ENCODE peak calls at places on chromosomes 5 and 9, in nine cellular contexts. A is NCI-H1694 treated with DMSO at 0.1 percent for 48 hours; U is germinal center; M is left ventricle myocardium superior; D is tibial artery; F is H7; Q is left ventricle myocardium inferior; I is activated gamma-delta T cell treated with Interleukin-2 at 50 U/mL for 16 hours; E is stimulated activated CD8-positive, alpha-beta memory T cell treated with anti-CD3 and anti-CD28 coated beads, Interleukin-7, amount 100 ng/mL, for 24 hours. K is an unnamed sample.
A peak's percentile ranks its signal among the peaks of the same experiment; 100 is the strongest.

GRCh38 chr5:164763211-164763610 is 1257.8 kb downstream of the MAT2B start:
- DNase-seq in A (no peak), U (no peak), M (no peak), D (no peak), F (no peak), Q (no peak), I (no peak), E (no peak), K (no peak)

GRCh38 chr5:125294844-125295243 is 548.4 kb upstream of the ZNF608 start:
- DNase-seq in A (no peak), U (no peak), M (no peak), D (no peak), F (no peak), Q (no peak), I (no peak), E (no peak), K (no peak)

GRCh38 chr5:143308726-143309125 is 94.8 kb downstream of the NR3C1 start:
- DNase-seq in A (no peak), U (no peak), M (no peak), D (no peak), F (no peak), Q (no peak), I (no peak), E (no peak), K (peak; percentile 12)

GRCh38 chr9:7176574-7176973 is 418.8 kb downstream of the KDM4C start:
- DNase-seq in A (no peak), U (no peak), M (no peak), D (no peak), F (no peak), Q (no peak), I (no peak), E (no peak), K (no peak)

GRCh38 chr9:12993432-12993831 is 218.6 kb downstream of the LURAP1L start:
- DNase-seq in A (no peak), U (no peak), M (no peak), D (no peak), F (no peak), Q (no peak), I (no peak), E (no peak), K (no peak)

GRCh38 chr9:81535542-81536241 is 153.7 kb downstream of the TLE1 start:
- DNase-seq in A (no peak), U (no peak), M (no peak), D (no peak), F (no peak), Q (no peak), I (no peak), E (no peak), K (no peak)

GRCh38 chr5:102211165-102211564 is 84.9 kb downstream of the SLCO4C1 start:
- DNase-seq in A (no peak), U (no peak), M (no peak), D (no peak), F (no peak), Q (no peak), I (no peak), E (no peak), K (no peak)

GRCh38 chr9:131625848-131626670 is 80.7 kb downstream of the PRRT1B start:
- DNase-seq in A (no peak), U (no peak), M (no peak), D (no peak), F (no peak), Q (no peak), I (peak; percentile 16), E (no peak), K (no peak)

GRCh38 chr5:76106149-76106548 is 23.0 kb downstream of the SV2C start:
- DNase-seq in A (no peak), U (no peak), M (no peak), D (no peak), F (peak; percentile 10), Q (no peak), I (no peak), E (no peak), K (no peak)

GRCh38 chr5:55331321-55331720 is 23.5 kb downstream of the MTREX start:
- DNase-seq in A (no peak), U (no peak), M (no peak), D (no peak), F (no peak), Q (no peak), I (no peak), E (no peak), K (no peak)

GRCh38 chr9:98255578-98256296 is at the start of gene TBC1D2:
- DNase-seq in A (peak; percentile 78), U (peak; percentile 98), M (peak; percentile 98), D (peak; percentile 95), F (peak; percentile 99), Q (peak; percentile 97), I (peak; percentile 98), E (peak; percentile 95), K (peak; percentile 82)